ENCODE peak calls at places on chromosome 12, in seven cellular contexts. One of them, this sample, is unnamed.

GRCh38 chr12:118145113-118145797 is 9.3 kb downstream of the PEBP1 start:
- DNase-seq in GM12865: peak; percentile 83
- DNase-seq in NCI-H2029: no peak
- DNase-seq in progenitor cell of endocrine pancreas: no peak
- DNase-seq in stimulated activated CD4-positive, alpha-beta T cell treated with anti-CD3 and anti-CD28 coated beads, Interleukin-1b, Interleukin-23, amount 100 ng/mL, for 1 hour: no peak
- DNase-seq in NCI-H1417 treated with DMSO at 0.1 percent for 48 hours: no peak
- DNase-seq in HT1080: no peak
- DNase-seq in this sample: no peak

GRCh38 chr12:4630262-4630661 is 18.6 kb downstream of the AKAP3 start:
- DNase-seq in stimulated activated CD4-positive, alpha-beta T cell treated with anti-CD3 and anti-CD28 coated beads, Interleukin-1b, Interleukin-23, amount 100 ng/mL, for 1 hour: no peak
- DNase-seq in NCI-H2029: no peak
- DNase-seq in HT1080: no peak
- DNase-seq in GM12865: no peak
- DNase-seq in progenitor cell of endocrine pancreas: no peak
- DNase-seq in NCI-H1417 treated with DMSO at 0.1 percent for 48 hours: no peak
- DNase-seq in this sample: no peak

GRCh38 chr12:30546121-30546520 is 149.5 kb downstream of the IPO8 start:
- DNase-seq in NCI-H2029: no peak
- DNase-seq in HT1080: peak; percentile 25
- DNase-seq in GM12865: no peak
- DNase-seq in stimulated activated CD4-positive, alpha-beta T cell treated with anti-CD3 and anti-CD28 coated beads, Interleukin-1b, Interleukin-23, amount 100 ng/mL, for 1 hour: no peak
- DNase-seq in progenitor cell of endocrine pancreas: no peak
- DNase-seq in NCI-H1417 treated with DMSO at 0.1 percent for 48 hours: no peak
- DNase-seq in this sample: no peak

GRCh38 chr12:112855375-112855774 is 51.4 kb upstream of the OAS1 start:
- DNase-seq in NCI-H2029: no peak
- DNase-seq in GM12865: no peak
- DNase-seq in NCI-H1417 treated with DMSO at 0.1 percent for 48 hours: no peak
- DNase-seq in stimulated activated CD4-positive, alpha-beta T cell treated with anti-CD3 and anti-CD28 coated beads, Interleukin-1b, Interleukin-23, amount 100 ng/mL, for 1 hour: no peak
- DNase-seq in HT1080: peak; percentile 34
- DNase-seq in progenitor cell of endocrine pancreas: no peak
- DNase-seq in this sample: peak; percentile 35

GRCh38 chr12:21675096-21675495 is 17.5 kb upstream of the LDHB start:
- DNase-seq in GM12865: no peak
- DNase-seq in stimulated activated CD4-positive, alpha-beta T cell treated with anti-CD3 and anti-CD28 coated beads, Interleukin-1b, Interleukin-23, amount 100 ng/mL, for 1 hour: no peak
- DNase-seq in NCI-H1417 treated with DMSO at 0.1 percent for 48 hours: no peak
- DNase-seq in HT1080: no peak
- DNase-seq in NCI-H2029: no peak
- DNase-seq in progenitor cell of endocrine pancreas: no peak
- DNase-seq in this sample: no peak

GRCh38 chr12:109899783-109900751 is at the start of gene TCHP:
- DNase-seq in NCI-H2029: peak; percentile 68
- DNase-seq in stimulated activated CD4-positive, alpha-beta T cell treated with anti-CD3 and anti-CD28 coated beads, Interleukin-1b, Interleukin-23, amount 100 ng/mL, for 1 hour: peak; percentile 45
- DNase-seq in HT1080: peak; percentile 84
- DNase-seq in NCI-H1417 treated with DMSO at 0.1 percent for 48 hours: peak; percentile 70
- DNase-seq in progenitor cell of endocrine pancreas: peak; percentile 57
- DNase-seq in GM12865: peak; percentile 91
- DNase-seq in this sample: peak; percentile 73

GRCh38 chr12:176321-177181 is 37.4 kb downstream of the SLC6A12 start:
- DNase-seq in HT1080: peak; percentile 66
- DNase-seq in NCI-H2029: no peak
- DNase-seq in stimulated activated CD4-positive, alpha-beta T cell treated with anti-CD3 and anti-CD28 coated beads, Interleukin-1b, Interleukin-23, amount 100 ng/mL, for 1 hour: no peak
- DNase-seq in NCI-H1417 treated with DMSO at 0.1 percent for 48 hours: no peak
- DNase-seq in GM12865: no peak
- DNase-seq in progenitor cell of endocrine pancreas: no peak
- DNase-seq in this sample: no peak

GRCh38 chr12:79407671-79408622 is 282.8 kb downstream of the PAWR start:
- DNase-seq in GM12865: peak; percentile 70
- DNase-seq in HT1080: peak; percentile 85
- DNase-seq in stimulated activated CD4-positive, alpha-beta T cell treated with anti-CD3 and anti-CD28 coated beads, Interleukin-1b, Interleukin-23, amount 100 ng/mL, for 1 hour: no peak
- DNase-seq in NCI-H1417 treated with DMSO at 0.1 percent for 48 hours: no peak
- DNase-seq in progenitor cell of endocrine pancreas: peak; percentile 39
- DNase-seq in NCI-H2029: no peak
- DNase-seq in this sample: peak; percentile 27

GRCh38 chr12:24066865-24067264 is 117.4 kb upstream of the SOX5 start:
- DNase-seq in progenitor cell of endocrine pancreas: no peak
- DNase-seq in HT1080: peak; percentile 74
- DNase-seq in stimulated activated CD4-positive, alpha-beta T cell treated with anti-CD3 and anti-CD28 coated beads, Interleukin-1b, Interleukin-23, amount 100 ng/mL, for 1 hour: no peak
- DNase-seq in GM12865: no peak
- DNase-seq in NCI-H2029: no peak
- DNase-seq in NCI-H1417 treated with DMSO at 0.1 percent for 48 hours: no peak
- DNase-seq in this sample: no peak

GRCh38 chr12:56385873-56386272 is 23.2 kb upstream of the APOF start:
- DNase-seq in NCI-H2029: peak; percentile 3
- DNase-seq in NCI-H1417 treated with DMSO at 0.1 percent for 48 hours: no peak
- DNase-seq in stimulated activated CD4-positive, alpha-beta T cell treated with anti-CD3 and anti-CD28 coated beads, Interleukin-1b, Interleukin-23, amount 100 ng/mL, for 1 hour: no peak
- DNase-seq in GM12865: no peak
- DNase-seq in progenitor cell of endocrine pancreas: no peak
- DNase-seq in HT1080: no peak
- DNase-seq in this sample: peak; percentile 5

GRCh38 chr12:104910196-104910840 is 47.8 kb downstream of the SLC41A2 start:
- DNase-seq in progenitor cell of endocrine pancreas: no peak
- DNase-seq in stimulated activated CD4-positive, alpha-beta T cell treated with anti-CD3 and anti-CD28 coated beads, Interleukin-1b, Interleukin-23, amount 100 ng/mL, for 1 hour: no peak
- DNase-seq in HT1080: no peak
- DNase-seq in NCI-H2029: no peak
- DNase-seq in NCI-H1417 treated with DMSO at 0.1 percent for 48 hours: no peak
- DNase-seq in GM12865: no peak
- DNase-seq in this sample: no peak

GRCh38 chr12:95319694-95320331 is 102.2 kb downstream of the VEZT start:
- DNase-seq in stimulated activated CD4-positive, alpha-beta T cell treated with anti-CD3 and anti-CD28 coated beads, Interleukin-1b, Interleukin-23, amount 100 ng/mL, for 1 hour: no peak
- DNase-seq in HT1080: no peak
- DNase-seq in GM12865: no peak
- DNase-seq in progenitor cell of endocrine pancreas: no peak
- DNase-seq in NCI-H1417 treated with DMSO at 0.1 percent for 48 hours: no peak
- DNase-seq in NCI-H2029: no peak
- DNase-seq in this sample: no peak

GRCh38 chr12:76057316-76057715 is 25.7 kb upstream of the PHLDA1 start:
- DNase-seq in GM12865: no peak
- DNase-seq in NCI-H2029: no peak
- DNase-seq in progenitor cell of endocrine pancreas: no peak
- DNase-seq in NCI-H1417 treated with DMSO at 0.1 percent for 48 hours: no peak
- DNase-seq in stimulated activated CD4-positive, alpha-beta T cell treated with anti-CD3 and anti-CD28 coated beads, Interleukin-1b, Interleukin-23, amount 100 ng/mL, for 1 hour: no peak
- DNase-seq in HT1080: no peak
- DNase-seq in this sample: no peak

GRCh38 chr12:114835031-114835430 is 151.1 kb upstream of the TBX3 start:
- DNase-seq in GM12865: no peak
- DNase-seq in NCI-H2029: no peak
- DNase-seq in progenitor cell of endocrine pancreas: no peak
- DNase-seq in stimulated activated CD4-positive, alpha-beta T cell treated with anti-CD3 and anti-CD28 coated beads, Interleukin-1b, Interleukin-23, amount 100 ng/mL, for 1 hour: no peak
- DNase-seq in NCI-H1417 treated with DMSO at 0.1 percent for 48 hours: no peak
- DNase-seq in HT1080: peak; percentile 84
- DNase-seq in this sample: no peak

GRCh38 chr12:57027011-57027804 is 10.9 kb upstream of the TAC3 start:
- DNase-seq in GM12865: no peak
- DNase-seq in progenitor cell of endocrine pancreas: no peak
- DNase-seq in NCI-H1417 treated with DMSO at 0.1 percent for 48 hours: no peak
- DNase-seq in HT1080: no peak
- DNase-seq in stimulated activated CD4-positive, alpha-beta T cell treated with anti-CD3 and anti-CD28 coated beads, Interleukin-1b, Interleukin-23, amount 100 ng/mL, for 1 hour: no peak
- DNase-seq in NCI-H2029: no peak
- DNase-seq in this sample: peak; percentile 32

GRCh38 chr12:4432878-4433820 is 12.5 kb downstream of the FGF6 start:
- DNase-seq in progenitor cell of endocrine pancreas: no peak
- DNase-seq in HT1080: no peak
- DNase-seq in stimulated activated CD4-positive, alpha-beta T cell treated with anti-CD3 and anti-CD28 coated beads, Interleukin-1b, Interleukin-23, amount 100 ng/mL, for 1 hour: no peak
- DNase-seq in NCI-H2029: no peak
- DNase-seq in NCI-H1417 treated with DMSO at 0.1 percent for 48 hours: no peak
- DNase-seq in GM12865: no peak
- DNase-seq in this sample: no peak

GRCh38 chr12:20477691-20478090 is 109.4 kb downstream of the PDE3A start:
- DNase-seq in NCI-H2029: no peak
- DNase-seq in HT1080: no peak
- DNase-seq in progenitor cell of endocrine pancreas: no peak
- DNase-seq in GM12865: no peak
- DNase-seq in NCI-H1417 treated with DMSO at 0.1 percent for 48 hours: no peak
- DNase-seq in stimulated activated CD4-positive, alpha-beta T cell treated with anti-CD3 and anti-CD28 coated beads, Interleukin-1b, Interleukin-23, amount 100 ng/mL, for 1 hour: no peak
- DNase-seq in this sample: no peak

GRCh38 chr12:3336606-3337311 is 154.2 kb upstream of the PRMT8 start:
- DNase-seq in NCI-H2029: no peak
- DNase-seq in progenitor cell of endocrine pancreas: no peak
- DNase-seq in HT1080: peak; percentile 55
- DNase-seq in NCI-H1417 treated with DMSO at 0.1 percent for 48 hours: no peak
- DNase-seq in GM12865: no peak
- DNase-seq in stimulated activated CD4-positive, alpha-beta T cell treated with anti-CD3 and anti-CD28 coated beads, Interleukin-1b, Interleukin-23, amount 100 ng/mL, for 1 hour: no peak
- DNase-seq in this sample: no peak

GRCh38 chr12:57111046-57111698 is at the start of gene STAT6:
- DNase-seq in GM12865: peak; percentile 93
- DNase-seq in HT1080: peak; percentile 84
- DNase-seq in stimulated activated CD4-positive, alpha-beta T cell treated with anti-CD3 and anti-CD28 coated beads, Interleukin-1b, Interleukin-23, amount 100 ng/mL, for 1 hour: no peak
- DNase-seq in progenitor cell of endocrine pancreas: no peak
- DNase-seq in NCI-H2029: peak; percentile 69
- DNase-seq in NCI-H1417 treated with DMSO at 0.1 percent for 48 hours: no peak
- DNase-seq in this sample: peak; percentile 67

GRCh38 chr12:82527165-82527780 is 159.4 kb upstream of the TMTC2 start:
- DNase-seq in GM12865: peak; percentile 81
- DNase-seq in NCI-H1417 treated with DMSO at 0.1 percent for 48 hours: peak; percentile 22
- DNase-seq in stimulated activated CD4-positive, alpha-beta T cell treated with anti-CD3 and anti-CD28 coated beads, Interleukin-1b, Interleukin-23, amount 100 ng/mL, for 1 hour: no peak
- DNase-seq in progenitor cell of endocrine pancreas: no peak
- DNase-seq in HT1080: peak; percentile 46
- DNase-seq in NCI-H2029: peak; percentile 53
- DNase-seq in this sample: peak; percentile 78

GRCh38 chr12:5102261-5102789 is 58.6 kb downstream of the KCNA5 start:
- DNase-seq in stimulated activated CD4-positive, alpha-beta T cell treated with anti-CD3 and anti-CD28 coated beads, Interleukin-1b, Interleukin-23, amount 100 ng/mL, for 1 hour: no peak
- DNase-seq in NCI-H2029: no peak
- DNase-seq in HT1080: no peak
- DNase-seq in progenitor cell of endocrine pancreas: no peak
- DNase-seq in NCI-H1417 treated with DMSO at 0.1 percent for 48 hours: no peak
- DNase-seq in GM12865: no peak
- DNase-seq in this sample: no peak

GRCh38 chr12:76444408-76444984 is 96.3 kb upstream of the BBS10 start:
- DNase-seq in NCI-H2029: no peak
- DNase-seq in stimulated activated CD4-positive, alpha-beta T cell treated with anti-CD3 and anti-CD28 coated beads, Interleukin-1b, Interleukin-23, amount 100 ng/mL, for 1 hour: no peak
- DNase-seq in NCI-H1417 treated with DMSO at 0.1 percent for 48 hours: no peak
- DNase-seq in progenitor cell of endocrine pancreas: no peak
- DNase-seq in GM12865: peak; percentile 1
- DNase-seq in HT1080: no peak
- DNase-seq in this sample: no peak

GRCh38 chr12:121958521-121959240 is 40.3 kb downstream of the CFAP251 start:
- DNase-seq in HT1080: no peak
- DNase-seq in progenitor cell of endocrine pancreas: no peak
- DNase-seq in GM12865: no peak
- DNase-seq in NCI-H2029: no peak
- DNase-seq in NCI-H1417 treated with DMSO at 0.1 percent for 48 hours: no peak
- DNase-seq in stimulated activated CD4-positive, alpha-beta T cell treated with anti-CD3 and anti-CD28 coated beads, Interleukin-1b, Interleukin-23, amount 100 ng/mL, for 1 hour: no peak
- DNase-seq in this sample: peak; percentile 82

GRCh38 chr12:67720383-67720856 is 71.9 kb downstream of the DYRK2 start:
- DNase-seq in stimulated activated CD4-positive, alpha-beta T cell treated with anti-CD3 and anti-CD28 coated beads, Interleukin-1b, Interleukin-23, amount 100 ng/mL, for 1 hour: no peak
- DNase-seq in HT1080: peak; percentile 31
- DNase-seq in GM12865: no peak
- DNase-seq in progenitor cell of endocrine pancreas: no peak
- DNase-seq in NCI-H2029: peak; percentile 56
- DNase-seq in NCI-H1417 treated with DMSO at 0.1 percent for 48 hours: no peak
- DNase-seq in this sample: peak; percentile 67

GRCh38 chr12:56129210-56129691 is 1.2 kb downstream of the ESYT1 start:
- DNase-seq in HT1080: peak; percentile 71
- DNase-seq in progenitor cell of endocrine pancreas: peak; percentile 46
- DNase-seq in NCI-H2029: no peak
- DNase-seq in GM12865: peak; percentile 81
- DNase-seq in stimulated activated CD4-positive, alpha-beta T cell treated with anti-CD3 and anti-CD28 coated beads, Interleukin-1b, Interleukin-23, amount 100 ng/mL, for 1 hour: peak; percentile 19
- DNase-seq in NCI-H1417 treated with DMSO at 0.1 percent for 48 hours: no peak
- DNase-seq in this sample: peak; percentile 70

GRCh38 chr12:31732926-31733548 is 4.2 kb upstream of the AMN1 start:
- DNase-seq in HT1080: peak; percentile 96
- DNase-seq in stimulated activated CD4-positive, alpha-beta T cell treated with anti-CD3 and anti-CD28 coated beads, Interleukin-1b, Interleukin-23, amount 100 ng/mL, for 1 hour: no peak
- DNase-seq in progenitor cell of endocrine pancreas: no peak
- DNase-seq in NCI-H2029: no peak
- DNase-seq in NCI-H1417 treated with DMSO at 0.1 percent for 48 hours: no peak
- DNase-seq in GM12865: peak; percentile 79
- DNase-seq in this sample: no peak

GRCh38 chr12:6850796-6851152 is 312 bp downstream of the CDCA3 start:
- DNase-seq in NCI-H2029: no peak
- DNase-seq in progenitor cell of endocrine pancreas: no peak
- DNase-seq in NCI-H1417 treated with DMSO at 0.1 percent for 48 hours: no peak
- DNase-seq in HT1080: no peak
- DNase-seq in stimulated activated CD4-positive, alpha-beta T cell treated with anti-CD3 and anti-CD28 coated beads, Interleukin-1b, Interleukin-23, amount 100 ng/mL, for 1 hour: no peak
- DNase-seq in GM12865: no peak
- DNase-seq in this sample: no peak

GRCh38 chr12:129550353-129550752 is 353.5 kb downstream of the TMEM132D start:
- DNase-seq in HT1080: no peak
- DNase-seq in progenitor cell of endocrine pancreas: no peak
- DNase-seq in stimulated activated CD4-positive, alpha-beta T cell treated with anti-CD3 and anti-CD28 coated beads, Interleukin-1b, Interleukin-23, amount 100 ng/mL, for 1 hour: no peak
- DNase-seq in GM12865: no peak
- DNase-seq in NCI-H1417 treated with DMSO at 0.1 percent for 48 hours: peak; percentile 15
- DNase-seq in NCI-H2029: peak; percentile 93
- DNase-seq in this sample: peak; percentile 99

GRCh38 chr12:132827763-132828703 is 636 bp downstream of the GOLGA3 start:
- DNase-seq in HT1080: peak; percentile 79
- DNase-seq in NCI-H2029: peak; percentile 62
- DNase-seq in NCI-H1417 treated with DMSO at 0.1 percent for 48 hours: no peak
- DNase-seq in stimulated activated CD4-positive, alpha-beta T cell treated with anti-CD3 and anti-CD28 coated beads, Interleukin-1b, Interleukin-23, amount 100 ng/mL, for 1 hour: no peak
- DNase-seq in progenitor cell of endocrine pancreas: peak; percentile 18
- DNase-seq in GM12865: peak; percentile 63
- DNase-seq in this sample: no peak

GRCh38 chr12:5096241-5096880 is 52.7 kb downstream of the KCNA5 start:
- DNase-seq in HT1080: peak; percentile 87
- DNase-seq in progenitor cell of endocrine pancreas: no peak
- DNase-seq in NCI-H1417 treated with DMSO at 0.1 percent for 48 hours: no peak
- DNase-seq in NCI-H2029: no peak
- DNase-seq in stimulated activated CD4-positive, alpha-beta T cell treated with anti-CD3 and anti-CD28 coated beads, Interleukin-1b, Interleukin-23, amount 100 ng/mL, for 1 hour: no peak
- DNase-seq in GM12865: no peak
- DNase-seq in this sample: no peak

GRCh38 chr12:119375619-119376018 is 41.1 kb downstream of the CCDC60 start:
- DNase-seq in stimulated activated CD4-positive, alpha-beta T cell treated with anti-CD3 and anti-CD28 coated beads, Interleukin-1b, Interleukin-23, amount 100 ng/mL, for 1 hour: no peak
- DNase-seq in NCI-H2029: no peak
- DNase-seq in GM12865: peak; percentile 81
- DNase-seq in progenitor cell of endocrine pancreas: no peak
- DNase-seq in NCI-H1417 treated with DMSO at 0.1 percent for 48 hours: no peak
- DNase-seq in HT1080: no peak
- DNase-seq in this sample: no peak

GRCh38 chr12:122886851-122887816 is 8.8 kb downstream of the VPS37B start:
- DNase-seq in HT1080: peak; percentile 94
- DNase-seq in NCI-H2029: no peak
- DNase-seq in progenitor cell of endocrine pancreas: no peak
- DNase-seq in NCI-H1417 treated with DMSO at 0.1 percent for 48 hours: no peak
- DNase-seq in stimulated activated CD4-positive, alpha-beta T cell treated with anti-CD3 and anti-CD28 coated beads, Interleukin-1b, Interleukin-23, amount 100 ng/mL, for 1 hour: no peak
- DNase-seq in GM12865: peak; percentile 84
- DNase-seq in this sample: no peak

GRCh38 chr12:112190626-112191025 is 65.3 kb downstream of the TRAFD1 start:
- DNase-seq in stimulated activated CD4-positive, alpha-beta T cell treated with anti-CD3 and anti-CD28 coated beads, Interleukin-1b, Interleukin-23, amount 100 ng/mL, for 1 hour: no peak
- DNase-seq in NCI-H1417 treated with DMSO at 0.1 percent for 48 hours: no peak
- DNase-seq in HT1080: no peak
- DNase-seq in progenitor cell of endocrine pancreas: no peak
- DNase-seq in GM12865: no peak
- DNase-seq in NCI-H2029: peak; percentile 88
- DNase-seq in this sample: peak; percentile 81

This sample was measured in NCI-H510A treated with DMSO at 0.1 percent for 48 hours.